ENCODE peak calls at places on chromosomes 3 and 15, in four cellular contexts. V is effector CD4-positive, alpha-beta T cell; T is A172; Y is NCI-H2081. J is an unnamed sample.

GRCh38 chr3:44802006-44802405 is 40.4 kb downstream of the KIF15 start:
- DNase-seq in V (no peak), T (no peak), Y (no peak), J (no peak)

GRCh38 chr3:47476330-47476626 is 537 bp upstream of the SCAP start:
- DNase-seq in V (no peak), T (no peak), Y (no peak), J (no peak)

GRCh38 chr15:44646460-44646859 is 17.0 kb downstream of the SPG11 start:
- DNase-seq in V (no peak), T (no peak), Y (no peak), J (no peak)

GRCh38 chr3:128009952-128010846 is 42.0 kb upstream of the SEC61A1 start:
- DNase-seq in V (no peak), T (no peak), Y (no peak), J (no peak)

GRCh38 chr3:76768912-76769311 is 271.0 kb upstream of the ROBO2 start:
- DNase-seq in V (no peak), T (no peak), Y (no peak), J (no peak)

GRCh38 chr3:189186093-189186492 is 14.3 kb downstream of the TPRG1 start:
- DNase-seq in V (no peak), T (no peak), Y (no peak), J (no peak)

GRCh38 chr15:93024293-93024692 is 64.7 kb downstream of the RGMA start:
- DNase-seq in V (no peak), T (no peak), Y (no peak), J (no peak)

GRCh38 chr3:168102735-168103410 is 7.1 kb upstream of the GOLIM4 start:
- DNase-seq in V (no peak), T (no peak), Y (no peak), J (no peak)

GRCh38 chr3:23948761-23949160 is 3.7 kb downstream of the NR1D2 start:
- DNase-seq in V (no peak), T (peak; percentile 9), Y (no peak), J (no peak)

GRCh38 chr15:39511915-39512260 is 69.0 kb upstream of the THBS1 start:
- DNase-seq in V (no peak), T (peak; percentile 1), Y (no peak), J (no peak)

GRCh38 chr3:159832024-159832423 is 156.6 kb upstream of the IL12A start:
- DNase-seq in V (no peak), T (no peak), Y (peak; percentile 46), J (no peak)

J was measured in ascending aorta.